ENCODE peak calls at places on chromosomes 3 and 15, in four cellular contexts. One of them, this sample, is unnamed. For H3K4me1 and H3K36me3, the result is how much of the 10 kb centered on the place peaks cover.

GRCh38 chr3:23756206-23756840 is 49.4 kb upstream of the UBE2E1 start:
- DNase-seq in stomach: no peak
- DNase-seq in spleen: no peak
- DNase-seq in DND-41: no peak
- DNase-seq in this sample: no peak

GRCh38 chr3:134095005-134095404 is 65.3 kb upstream of the SLCO2A1 start:
- DNase-seq in stomach: no peak
- DNase-seq in spleen: no peak
- DNase-seq in DND-41: no peak
- DNase-seq in this sample: no peak

GRCh38 chr3:50562866-50563265 is 4.7 kb downstream of the C3orf18 start:
- DNase-seq in stomach: no peak
- DNase-seq in spleen: no peak
- DNase-seq in DND-41: no peak
- DNase-seq in this sample: no peak

GRCh38 chr15:42131826-42132806 is 24.3 kb downstream of the PLA2G4F start:
- DNase-seq in stomach: peak
- DNase-seq in spleen: no peak
- DNase-seq in DND-41: no peak
- DNase-seq in this sample: no peak

GRCh38 chr3:120622870-120623718 is 27.0 kb downstream of the NDUFB4 start:
- DNase-seq in stomach: no peak
- DNase-seq in spleen: no peak
- DNase-seq in DND-41: peak
- DNase-seq in this sample: peak

GRCh38 chr15:100042558-100042957 is 299.2 kb downstream of the ADAMTS17 start:
- DNase-seq in stomach: no peak
- DNase-seq in spleen: no peak
- DNase-seq in DND-41: no peak
- DNase-seq in this sample: no peak

GRCh38 chr15:50083424-50084025 is 35.5 kb downstream of the ATP8B4 start:
- DNase-seq in stomach: no peak
- DNase-seq in spleen: no peak
- DNase-seq in DND-41: no peak
- DNase-seq in this sample: no peak

GRCh38 chr3:32406481-32407408 is 15.1 kb downstream of the CMTM7 start:
- DNase-seq in stomach: peak
- DNase-seq in spleen: no peak
- DNase-seq in DND-41: peak
- DNase-seq in this sample: no peak

GRCh38 chr15:69848551-69849231 is 249.0 kb downstream of the TLE3 start:
- DNase-seq in stomach: no peak
- DNase-seq in spleen: no peak
- DNase-seq in DND-41: no peak
- DNase-seq in this sample: peak

GRCh38 chr3:196141866-196142673 is 60.2 kb upstream of the TFRC start:
- DNase-seq in stomach: peak
- DNase-seq in spleen: no peak
- DNase-seq in DND-41: no peak
- DNase-seq in this sample: no peak

GRCh38 chr3:297585-297984 is 101.0 kb downstream of the CHL1 start:
- DNase-seq in stomach: no peak
- DNase-seq in spleen: no peak
- DNase-seq in DND-41: no peak
- DNase-seq in this sample: no peak

GRCh38 chr15:97143847-97144711 is 813.6 kb downstream of the NR2F2 start:
- DNase-seq in stomach: no peak
- DNase-seq in spleen: no peak
- DNase-seq in DND-41: no peak
- DNase-seq in this sample: no peak

GRCh38 chr3:108183178-108183577 is 39.0 kb downstream of the IFT57 start:
- DNase-seq in stomach: no peak
- DNase-seq in spleen: no peak
- DNase-seq in DND-41: no peak
- DNase-seq in this sample: no peak

GRCh38 chr3:192843742-192844350 is 73.8 kb downstream of the MB21D2 start:
- DNase-seq in stomach: no peak
- DNase-seq in spleen: no peak
- DNase-seq in DND-41: no peak
- DNase-seq in this sample: no peak

GRCh38 chr3:170622369-170623159 is 36.7 kb upstream of the SLC7A14 start:
- DNase-seq in stomach: no peak
- DNase-seq in spleen: no peak
- DNase-seq in DND-41: no peak
- DNase-seq in this sample: peak

GRCh38 chr3:54193093-54193492 is 70.7 kb downstream of the CACNA2D3 start:
- DNase-seq in stomach: no peak
- DNase-seq in spleen: no peak
- DNase-seq in DND-41: no peak
- DNase-seq in this sample: no peak

GRCh38 chr3:2706144-2706835 is 403.9 kb downstream of the IL5RA start:
- DNase-seq in stomach: no peak
- DNase-seq in spleen: no peak
- DNase-seq in DND-41: no peak
- DNase-seq in this sample: no peak

GRCh38 chr3:10238330-10238995 is 9.8 kb upstream of the TATDN2 start:
- DNase-seq in stomach: no peak
- DNase-seq in spleen: no peak
- DNase-seq in DND-41: no peak
- DNase-seq in this sample: no peak

GRCh38 chr3:146222204-146223046 is 28.5 kb downstream of the PLSCR4 start:
- DNase-seq in stomach: no peak
- DNase-seq in spleen: no peak
- DNase-seq in DND-41: no peak
- DNase-seq in this sample: no peak

GRCh38 chr3:139318826-139319225 is 25.0 kb upstream of the MRPS22 start:
- DNase-seq in stomach: no peak
- DNase-seq in spleen: no peak
- DNase-seq in DND-41: no peak
- DNase-seq in this sample: no peak

GRCh38 chr15:74263473-74263872 is 27.3 kb downstream of the CCDC33 start:
- DNase-seq in stomach: no peak
- DNase-seq in spleen: no peak
- DNase-seq in DND-41: no peak
- DNase-seq in this sample: no peak

GRCh38 chr15:88605507-88606436 is 15.4 kb upstream of the AEN start:
- DNase-seq in stomach: peak
- DNase-seq in spleen: peak
- DNase-seq in DND-41: peak
- DNase-seq in this sample: peak

GRCh38 chr15:66921319-66921718 is 144.1 kb upstream of the SMAD3 start:
- DNase-seq in stomach: peak
- DNase-seq in spleen: no peak
- DNase-seq in DND-41: no peak
- DNase-seq in this sample: no peak

GRCh38 chr3:108489776-108490175 is 20.6 kb downstream of the MYH15 start:
- DNase-seq in stomach: no peak
- DNase-seq in spleen: no peak
- DNase-seq in DND-41: peak
- DNase-seq in this sample: peak

GRCh38 chr15:78396976-78397375 is 41.0 kb upstream of the IREB2 start:
- DNase-seq in stomach: peak
- DNase-seq in spleen: no peak
- DNase-seq in DND-41: no peak
- DNase-seq in this sample: no peak

GRCh38 chr3:36750737-36751136 is 13.6 kb downstream of the DCLK3 start:
- DNase-seq in stomach: no peak
- DNase-seq in spleen: no peak
- DNase-seq in DND-41: no peak
- DNase-seq in this sample: no peak

GRCh38 chr15:75346796-75347221 is at the start of gene NEIL1:
- DNase-seq in stomach: peak
- DNase-seq in spleen: no peak
- DNase-seq in DND-41: no peak
- DNase-seq in this sample: no peak

GRCh38 chr15:75349851-75350588 is 3.2 kb downstream of the NEIL1 start:
- DNase-seq in stomach: peak
- DNase-seq in spleen: peak
- DNase-seq in DND-41: peak
- DNase-seq in this sample: no peak

GRCh38 chr15:75348563-75349350 is 1.9 kb downstream of the NEIL1 start:
- DNase-seq in stomach: peak
- DNase-seq in spleen: peak
- DNase-seq in DND-41: no peak
- DNase-seq in this sample: no peak

GRCh38 chr15:75347222-75348033 is 589 bp downstream of the NEIL1 start:
- DNase-seq in stomach: peak
- DNase-seq in spleen: peak
- DNase-seq in DND-41: no peak
- DNase-seq in this sample: no peak

GRCh38 chr15:75348034-75348562 is 1.3 kb downstream of the NEIL1 start:
- DNase-seq in stomach: no peak
- DNase-seq in spleen: no peak
- DNase-seq in DND-41: no peak
- DNase-seq in this sample: no peak
- H3K4me1 ChIP-seq in stomach: half or more
- H3K4me1 ChIP-seq in spleen: under half
- H3K4me1 ChIP-seq in DND-41: under half
- H3K4me1 ChIP-seq in this sample: under half

GRCh38 chr3:63905731-63906620 is 6.2 kb downstream of the SCAANT1 start:
- DNase-seq in stomach: no peak
- DNase-seq in spleen: no peak
- DNase-seq in DND-41: no peak
- DNase-seq in this sample: no peak

GRCh38 chr3:63909431-63909830 is 2.8 kb downstream of the SCAANT1 start:
- DNase-seq in stomach: no peak
- DNase-seq in spleen: no peak
- DNase-seq in DND-41: no peak
- DNase-seq in this sample: no peak

GRCh38 chr3:63908776-63909175 is 3.4 kb downstream of the SCAANT1 start:
- DNase-seq in stomach: no peak
- DNase-seq in spleen: no peak
- DNase-seq in DND-41: no peak
- DNase-seq in this sample: no peak

GRCh38 chr3:63910873-63911272 is 1.3 kb downstream of the SCAANT1 start:
- DNase-seq in stomach: no peak
- DNase-seq in spleen: no peak
- DNase-seq in DND-41: no peak
- DNase-seq in this sample: no peak

GRCh38 chr3:63908081-63908736 is 4.0 kb downstream of the SCAANT1 start:
- DNase-seq in stomach: no peak
- DNase-seq in spleen: no peak
- DNase-seq in DND-41: no peak
- DNase-seq in this sample: no peak
- TF ChIP-seq CTCF in stomach: no peak
- TF ChIP-seq CTCF in spleen: no peak
- TF ChIP-seq CTCF in DND-41: no peak
- TF ChIP-seq CTCF in this sample: peak

GRCh38 chr15:75599396-75599795 is 20.3 kb upstream of the PTPN9 start:
- DNase-seq in stomach: no peak
- DNase-seq in spleen: no peak
- DNase-seq in DND-41: no peak
- DNase-seq in this sample: no peak

GRCh38 chr15:75596703-75597345 is 17.7 kb upstream of the PTPN9 start:
- DNase-seq in stomach: peak
- DNase-seq in spleen: no peak
- DNase-seq in DND-41: no peak
- DNase-seq in this sample: no peak

GRCh38 chr15:75598361-75598760 is 19.2 kb upstream of the PTPN9 start:
- DNase-seq in stomach: no peak
- DNase-seq in spleen: peak
- DNase-seq in DND-41: no peak
- DNase-seq in this sample: no peak

GRCh38 chr15:75594276-75594675 is 15.2 kb upstream of the PTPN9 start:
- DNase-seq in stomach: no peak
- DNase-seq in spleen: no peak
- DNase-seq in DND-41: no peak
- DNase-seq in this sample: no peak

DNA sequence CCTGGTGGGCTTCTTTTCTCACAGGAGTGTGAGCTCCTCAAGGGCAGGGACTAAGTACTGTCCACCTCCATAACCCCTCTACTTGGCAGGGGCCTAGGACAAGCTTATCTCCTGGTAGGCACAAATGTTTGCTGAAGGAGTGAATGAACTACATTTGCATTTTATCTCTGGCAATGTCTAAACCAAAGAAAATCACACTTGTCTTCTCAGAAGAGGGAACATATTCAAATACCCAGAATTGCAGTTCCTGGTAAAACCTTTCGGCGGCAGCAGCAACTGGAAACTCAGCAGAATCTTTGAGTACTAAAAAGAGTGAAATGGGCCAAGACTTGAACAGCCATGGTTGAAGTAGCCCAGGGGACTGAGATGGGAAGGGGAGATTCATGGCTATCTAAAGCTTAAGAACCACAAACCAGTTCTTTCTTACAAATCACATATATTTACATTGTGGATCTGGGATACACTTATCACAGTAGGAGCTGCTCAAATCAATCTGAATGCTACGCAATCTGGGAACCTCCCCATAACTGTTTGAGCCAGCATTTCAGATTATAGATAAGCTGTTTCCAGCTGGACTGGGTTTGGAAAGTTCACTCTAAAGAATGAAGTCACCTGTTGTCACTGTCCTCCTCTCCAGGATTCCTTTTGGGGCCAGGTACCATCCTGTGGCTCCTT is 18.7 kb upstream of the PTPN9 start:
- DNase-seq in stomach: peak
- DNase-seq in spleen: no peak
- DNase-seq in DND-41: peak
- DNase-seq in this sample: no peak
- H3K36me3 ChIP-seq in stomach: half or more
- H3K36me3 ChIP-seq in spleen: under half
- H3K36me3 ChIP-seq in DND-41: half or more
- H3K36me3 ChIP-seq in this sample: under half

DNA sequence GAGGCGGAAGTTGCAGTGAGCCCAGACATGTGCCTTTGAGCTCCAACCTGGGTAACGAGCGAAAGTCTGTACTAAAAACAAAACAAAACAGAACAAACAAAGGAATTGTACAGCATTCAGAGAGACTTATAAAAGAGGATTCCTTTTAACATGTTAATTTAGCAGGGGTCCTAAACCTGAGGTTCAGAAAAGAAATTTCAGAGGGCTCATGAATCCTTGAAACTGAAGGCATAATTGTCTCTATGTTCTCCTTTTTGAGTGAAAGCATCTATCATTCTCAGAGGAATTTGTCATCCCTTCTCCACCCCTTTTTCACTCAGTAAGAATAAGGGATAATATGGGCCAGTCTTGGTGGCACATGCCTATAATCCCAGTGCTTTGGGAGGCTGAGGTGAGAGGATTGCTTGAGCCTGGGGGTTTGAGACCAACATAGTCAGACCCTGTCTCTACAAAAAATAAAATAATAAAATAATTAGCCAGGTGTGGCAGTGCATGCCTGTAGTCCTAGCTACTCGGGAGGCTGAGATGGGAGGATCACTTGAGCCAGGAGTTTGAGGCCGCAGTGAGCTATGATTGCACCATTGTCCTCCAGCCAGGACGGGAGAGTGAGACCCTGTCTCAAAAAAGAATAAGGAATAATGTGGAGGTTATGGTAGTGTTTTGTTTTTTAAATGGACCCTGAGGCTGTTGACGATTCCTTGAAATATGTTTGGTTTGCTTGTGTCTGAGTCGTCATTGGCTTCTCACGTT is 309.1 kb upstream of the C2CD4B start:
- DNase-seq in stomach: no peak
- DNase-seq in spleen: no peak
- DNase-seq in DND-41: no peak
- DNase-seq in this sample: no peak
- H3K4me1 ChIP-seq in stomach: under half
- H3K4me1 ChIP-seq in spleen: under half
- H3K4me1 ChIP-seq in DND-41: under half
- H3K4me1 ChIP-seq in this sample: under half

GRCh38 chr3:184345678-184346144 is 8.3 kb downstream of the FAM131A start:
- DNase-seq in stomach: peak
- DNase-seq in spleen: no peak
- DNase-seq in DND-41: no peak
- DNase-seq in this sample: peak
- TF ChIP-seq CTCF in stomach: no peak
- TF ChIP-seq CTCF in spleen: peak
- TF ChIP-seq CTCF in DND-41: peak
- TF ChIP-seq CTCF in this sample: peak

This sample was measured in BE2C.